ENCODE peak calls at places on chromosomes 13 and 19, in nine cellular contexts. One of them, this sample, is unnamed.

GRCh38 chr13:85538957-85539356 is 260.3 kb downstream of the SLITRK6 start:
- DNase-seq in right lobe of liver: no peak
- DNase-seq in thyroid gland: no peak
- DNase-seq in AG04449: no peak
- DNase-seq in upper lobe of right lung: no peak
- DNase-seq in MCF 10A: no peak
- DNase-seq in CD4-positive, alpha-beta T cell: no peak
- DNase-seq in fibroblast of the aortic adventitia: no peak
- DNase-seq in lower lobe of right lung: no peak
- DNase-seq in this sample: no peak

GRCh38 chr13:96768524-96768923 is 225.8 kb downstream of the OXGR1 start:
- DNase-seq in CD4-positive, alpha-beta T cell: no peak
- DNase-seq in fibroblast of the aortic adventitia: no peak
- DNase-seq in right lobe of liver: no peak
- DNase-seq in upper lobe of right lung: no peak
- DNase-seq in MCF 10A: no peak
- DNase-seq in AG04449: no peak
- DNase-seq in lower lobe of right lung: no peak
- DNase-seq in thyroid gland: no peak
- DNase-seq in this sample: no peak

GRCh38 chr13:101978546-101979315 is 423.1 kb downstream of the FGF14 start:
- DNase-seq in lower lobe of right lung: no peak
- DNase-seq in upper lobe of right lung: no peak
- DNase-seq in AG04449: no peak
- DNase-seq in MCF 10A: no peak
- DNase-seq in thyroid gland: no peak
- DNase-seq in right lobe of liver: no peak
- DNase-seq in fibroblast of the aortic adventitia: no peak
- DNase-seq in CD4-positive, alpha-beta T cell: no peak
- DNase-seq in this sample: no peak

GRCh38 chr13:44021422-44021821 is 141.7 kb downstream of the LACC1 start:
- DNase-seq in lower lobe of right lung: no peak
- DNase-seq in MCF 10A: no peak
- DNase-seq in upper lobe of right lung: no peak
- DNase-seq in thyroid gland: no peak
- DNase-seq in CD4-positive, alpha-beta T cell: no peak
- DNase-seq in right lobe of liver: no peak
- DNase-seq in fibroblast of the aortic adventitia: no peak
- DNase-seq in AG04449: no peak
- DNase-seq in this sample: no peak

GRCh38 chr19:39325778-39326680 is 5.4 kb upstream of the LRFN1 start:
- DNase-seq in upper lobe of right lung: no peak
- DNase-seq in MCF 10A: peak
- DNase-seq in CD4-positive, alpha-beta T cell: no peak
- DNase-seq in right lobe of liver: no peak
- DNase-seq in thyroid gland: no peak
- DNase-seq in AG04449: no peak
- DNase-seq in fibroblast of the aortic adventitia: no peak
- DNase-seq in lower lobe of right lung: no peak
- DNase-seq in this sample: no peak

GRCh38 chr13:106117035-106117434 is 418.4 kb downstream of the EFNB2 start:
- DNase-seq in fibroblast of the aortic adventitia: no peak
- DNase-seq in thyroid gland: no peak
- DNase-seq in lower lobe of right lung: no peak
- DNase-seq in AG04449: no peak
- DNase-seq in CD4-positive, alpha-beta T cell: no peak
- DNase-seq in right lobe of liver: no peak
- DNase-seq in MCF 10A: no peak
- DNase-seq in upper lobe of right lung: no peak
- DNase-seq in this sample: no peak

GRCh38 chr13:34349091-34349722 is 531.3 kb downstream of the RFC3 start:
- DNase-seq in AG04449: peak
- DNase-seq in upper lobe of right lung: no peak
- DNase-seq in right lobe of liver: no peak
- DNase-seq in lower lobe of right lung: no peak
- DNase-seq in CD4-positive, alpha-beta T cell: no peak
- DNase-seq in fibroblast of the aortic adventitia: peak
- DNase-seq in MCF 10A: peak
- DNase-seq in thyroid gland: peak
- DNase-seq in this sample: no peak

GRCh38 chr13:111039735-111040134 is 75.4 kb upstream of the ARHGEF7 start:
- DNase-seq in fibroblast of the aortic adventitia: peak
- DNase-seq in upper lobe of right lung: no peak
- DNase-seq in right lobe of liver: no peak
- DNase-seq in CD4-positive, alpha-beta T cell: no peak
- DNase-seq in AG04449: no peak
- DNase-seq in MCF 10A: no peak
- DNase-seq in lower lobe of right lung: no peak
- DNase-seq in thyroid gland: no peak
- DNase-seq in this sample: no peak

GRCh38 chr13:110354715-110355473 is 47.8 kb downstream of the COL4A2 start:
- DNase-seq in lower lobe of right lung: no peak
- DNase-seq in thyroid gland: no peak
- DNase-seq in MCF 10A: no peak
- DNase-seq in AG04449: no peak
- DNase-seq in right lobe of liver: no peak
- DNase-seq in CD4-positive, alpha-beta T cell: no peak
- DNase-seq in fibroblast of the aortic adventitia: no peak
- DNase-seq in upper lobe of right lung: no peak
- DNase-seq in this sample: no peak

GRCh38 chr19:36140289-36141038 is 598 bp downstream of the CAPNS1 start:
- DNase-seq in upper lobe of right lung: no peak
- DNase-seq in thyroid gland: peak
- DNase-seq in right lobe of liver: peak
- DNase-seq in fibroblast of the aortic adventitia: peak
- DNase-seq in MCF 10A: peak
- DNase-seq in CD4-positive, alpha-beta T cell: peak
- DNase-seq in lower lobe of right lung: peak
- DNase-seq in AG04449: no peak
- DNase-seq in this sample: no peak

GRCh38 chr13:95624020-95624419 is 20.5 kb downstream of the DZIP1 start:
- DNase-seq in fibroblast of the aortic adventitia: peak
- DNase-seq in thyroid gland: peak
- DNase-seq in CD4-positive, alpha-beta T cell: no peak
- DNase-seq in lower lobe of right lung: no peak
- DNase-seq in AG04449: no peak
- DNase-seq in right lobe of liver: no peak
- DNase-seq in upper lobe of right lung: no peak
- DNase-seq in MCF 10A: peak
- DNase-seq in this sample: no peak

GRCh38 chr13:108322206-108322824 is 52.8 kb downstream of the TNFSF13B start:
- DNase-seq in MCF 10A: peak
- DNase-seq in right lobe of liver: no peak
- DNase-seq in fibroblast of the aortic adventitia: peak
- DNase-seq in AG04449: no peak
- DNase-seq in thyroid gland: no peak
- DNase-seq in upper lobe of right lung: no peak
- DNase-seq in CD4-positive, alpha-beta T cell: no peak
- DNase-seq in lower lobe of right lung: no peak
- DNase-seq in this sample: no peak

GRCh38 chr19:42285546-42285945 is 16.4 kb upstream of the PRR19 start:
- DNase-seq in upper lobe of right lung: no peak
- DNase-seq in thyroid gland: no peak
- DNase-seq in right lobe of liver: peak
- DNase-seq in CD4-positive, alpha-beta T cell: no peak
- DNase-seq in AG04449: no peak
- DNase-seq in MCF 10A: no peak
- DNase-seq in lower lobe of right lung: no peak
- DNase-seq in fibroblast of the aortic adventitia: no peak
- DNase-seq in this sample: no peak

GRCh38 chr19:45092747-45093678 is at the start of gene PPP1R37:
- DNase-seq in thyroid gland: peak
- DNase-seq in upper lobe of right lung: peak
- DNase-seq in right lobe of liver: peak
- DNase-seq in AG04449: peak
- DNase-seq in MCF 10A: peak
- DNase-seq in CD4-positive, alpha-beta T cell: peak
- DNase-seq in fibroblast of the aortic adventitia: peak
- DNase-seq in lower lobe of right lung: peak
- DNase-seq in this sample: peak
- TF ChIP-seq CTCF in thyroid gland: peak
- TF ChIP-seq CTCF in upper lobe of right lung: peak
- TF ChIP-seq CTCF in right lobe of liver: peak
- TF ChIP-seq CTCF in AG04449: peak
- TF ChIP-seq CTCF in MCF 10A: no peak
- TF ChIP-seq CTCF in CD4-positive, alpha-beta T cell: peak
- TF ChIP-seq CTCF in fibroblast of the aortic adventitia: peak
- TF ChIP-seq CTCF in lower lobe of right lung: peak
- TF ChIP-seq CTCF in this sample: peak

DNA sequence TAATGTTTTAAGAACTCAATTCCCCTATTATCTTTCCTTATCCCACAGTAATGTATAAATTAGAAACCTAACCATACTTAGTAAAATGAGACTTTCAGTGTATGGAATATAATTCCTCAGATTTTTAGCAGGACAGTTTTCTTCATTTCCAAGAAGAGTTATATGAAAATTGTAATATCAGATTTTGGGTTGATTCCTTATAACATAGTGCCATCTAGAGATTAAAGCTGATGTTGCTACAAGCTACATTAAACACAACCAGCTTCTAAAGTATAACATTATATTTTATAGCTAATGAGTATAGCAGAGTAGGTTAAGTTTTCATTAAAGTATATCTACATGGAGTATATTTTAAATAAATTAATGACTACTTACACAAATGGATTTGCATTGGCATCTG is 99.7 kb upstream of the MIR17HG start:
- DNase-seq in CD4-positive, alpha-beta T cell: no peak
- DNase-seq in MCF 10A: peak
- DNase-seq in fibroblast of the aortic adventitia: no peak
- DNase-seq in lower lobe of right lung: no peak
- DNase-seq in right lobe of liver: no peak
- DNase-seq in upper lobe of right lung: no peak
- DNase-seq in thyroid gland: no peak
- DNase-seq in AG04449: no peak
- DNase-seq in this sample: no peak
- TF ChIP-seq CTCF in CD4-positive, alpha-beta T cell: no peak
- TF ChIP-seq CTCF in MCF 10A: peak
- TF ChIP-seq CTCF in fibroblast of the aortic adventitia: no peak
- TF ChIP-seq CTCF in lower lobe of right lung: peak
- TF ChIP-seq CTCF in right lobe of liver: no peak
- TF ChIP-seq CTCF in upper lobe of right lung: peak
- TF ChIP-seq CTCF in thyroid gland: no peak
- TF ChIP-seq CTCF in AG04449: no peak
- TF ChIP-seq CTCF in this sample: peak

GRCh38 chr19:3849092-3849491 is 19.7 kb downstream of the ZFR2 start:
- DNase-seq in right lobe of liver: no peak
- DNase-seq in CD4-positive, alpha-beta T cell: peak
- DNase-seq in lower lobe of right lung: no peak
- DNase-seq in upper lobe of right lung: no peak
- DNase-seq in AG04449: no peak
- DNase-seq in fibroblast of the aortic adventitia: no peak
- DNase-seq in MCF 10A: peak
- DNase-seq in thyroid gland: peak
- DNase-seq in this sample: no peak
- TF ChIP-seq CTCF in right lobe of liver: peak
- TF ChIP-seq CTCF in CD4-positive, alpha-beta T cell: peak
- TF ChIP-seq CTCF in lower lobe of right lung: no peak
- TF ChIP-seq CTCF in upper lobe of right lung: no peak
- TF ChIP-seq CTCF in AG04449: peak
- TF ChIP-seq CTCF in fibroblast of the aortic adventitia: peak
- TF ChIP-seq CTCF in MCF 10A: peak
- TF ChIP-seq CTCF in thyroid gland: no peak
- TF ChIP-seq CTCF in this sample: peak

GRCh38 chr19:40392894-40393517 is 3.0 kb upstream of the HIPK4 start:
- DNase-seq in AG04449: no peak
- DNase-seq in CD4-positive, alpha-beta T cell: no peak
- DNase-seq in thyroid gland: peak
- DNase-seq in MCF 10A: peak
- DNase-seq in upper lobe of right lung: peak
- DNase-seq in right lobe of liver: no peak
- DNase-seq in lower lobe of right lung: peak
- DNase-seq in fibroblast of the aortic adventitia: no peak
- DNase-seq in this sample: no peak
- TF ChIP-seq CTCF in AG04449: peak
- TF ChIP-seq CTCF in CD4-positive, alpha-beta T cell: no peak
- TF ChIP-seq CTCF in thyroid gland: peak
- TF ChIP-seq CTCF in MCF 10A: peak
- TF ChIP-seq CTCF in upper lobe of right lung: peak
- TF ChIP-seq CTCF in right lobe of liver: no peak
- TF ChIP-seq CTCF in lower lobe of right lung: peak
- TF ChIP-seq CTCF in fibroblast of the aortic adventitia: peak
- TF ChIP-seq CTCF in this sample: no peak

This sample was measured in type B pancreatic cell.